ENCODE peak calls at places on chromosomes 6 and 20, in nine cellular contexts. I is GM23248, P is DND-41, Y is HCT116, B is mesenchymal stem cell, C is astrocyte, X is MM.1S, R is GM23338, H is fibroblast of lung. Z is an unnamed sample. For H3K4me1, the result is how much of the 10 kb centered on the place peaks cover.

GRCh38 chr6:80480478-80481157 is 374.1 kb downstream of the BCKDHB start:
- DNase-seq in I (no peak), P (no peak), Y (no peak), B (no peak), C (no peak), X (peak), R (no peak), H (no peak), Z (no peak)

GRCh38 chr6:163940705-163941470 is 526.4 kb downstream of the QKI start:
- DNase-seq in I (no peak), P (no peak), Y (no peak), B (peak), C (peak), X (no peak), R (no peak), H (peak), Z (no peak)

GRCh38 chr20:26163890-26164289 is 467.2 kb upstream of the ZNF337 start:
- DNase-seq in I (peak), P (no peak), Y (no peak), B (peak), C (peak), X (no peak), R (no peak), H (peak), Z (no peak)

GRCh38 chr20:13034936-13035335 is 26.2 kb downstream of the SPTLC3 start:
- DNase-seq in I (no peak), P (no peak), Y (no peak), B (no peak), C (no peak), X (no peak), R (no peak), H (no peak), Z (no peak)

GRCh38 chr6:98118357-98119045 is 715.9 kb upstream of the POU3F2 start:
- DNase-seq in I (no peak), P (no peak), Y (no peak), B (no peak), C (no peak), X (no peak), R (peak), H (no peak), Z (no peak)

GRCh38 chr20:44678990-44679611 is 27.6 kb upstream of the ADA start:
- DNase-seq in I (no peak), P (no peak), Y (no peak), B (no peak), C (no peak), X (no peak), R (no peak), H (no peak), Z (no peak)

GRCh38 chr6:160391419-160392116 is 43.4 kb downstream of the SLC22A3 start:
- DNase-seq in I (peak), P (no peak), Y (peak), B (peak), C (peak), X (no peak), R (no peak), H (peak), Z (no peak)

GRCh38 chr6:132259070-132259469 is 142.2 kb downstream of the MOXD1 start:
- DNase-seq in I (peak), P (no peak), Y (no peak), B (peak), C (peak), X (peak), R (peak), H (peak), Z (peak)

GRCh38 chr6:62479722-62480121 is 193.7 kb upstream of the KHDRBS2 start:
- DNase-seq in I (no peak), P (no peak), Y (no peak), B (no peak), C (no peak), X (no peak), R (peak), H (no peak), Z (no peak)

GRCh38 chr20:17513956-17514355 is 17.2 kb downstream of the BFSP1 start:
- DNase-seq in I (no peak), P (no peak), Y (no peak), B (no peak), C (no peak), X (no peak), R (no peak), H (no peak), Z (no peak)

GRCh38 chr20:46206025-46206424 is 87.9 kb downstream of the CD40 start:
- DNase-seq in I (peak), P (no peak), Y (no peak), B (peak), C (peak), X (no peak), R (no peak), H (peak), Z (no peak)

GRCh38 chr6:44495036-44495901 is 107.8 kb downstream of the CDC5L start:
- DNase-seq in I (no peak), P (no peak), Y (no peak), B (no peak), C (no peak), X (no peak), R (no peak), H (no peak), Z (no peak)

GRCh38 chr6:107161521-107161920 is 46.2 kb upstream of the BEND3 start:
- DNase-seq in I (no peak), P (no peak), Y (no peak), B (no peak), C (no peak), X (no peak), R (no peak), H (no peak), Z (no peak)

GRCh38 chr6:82410151-82410621 is 46.6 kb downstream of the TPBG start:
- DNase-seq in I (peak), P (no peak), Y (no peak), B (peak), C (no peak), X (no peak), R (no peak), H (peak), Z (no peak)

GRCh38 chr20:25165128-25165527 is 30.4 kb upstream of the ENTPD6 start:
- DNase-seq in I (no peak), P (no peak), Y (no peak), B (no peak), C (no peak), X (no peak), R (no peak), H (no peak), Z (no peak)

GRCh38 chr20:2470051-2470431 is 548 bp downstream of the SNRPB start:
- DNase-seq in I (peak), P (peak), Y (no peak), B (peak), C (peak), X (peak), R (peak), H (peak), Z (peak)

GRCh38 chr6:69063401-69063800 is 428.3 kb downstream of the ADGRB3 start:
- DNase-seq in I (no peak), P (no peak), Y (no peak), B (no peak), C (no peak), X (no peak), R (no peak), H (no peak), Z (no peak)

GRCh38 chr6:156280131-156280530 is 497.0 kb upstream of the ARID1B start:
- DNase-seq in I (no peak), P (no peak), Y (no peak), B (no peak), C (no peak), X (peak), R (no peak), H (no peak), Z (peak)

GRCh38 chr20:3133156-3133555 is 26.5 kb downstream of the FASTKD5 start:
- DNase-seq in I (no peak), P (no peak), Y (no peak), B (no peak), C (no peak), X (no peak), R (no peak), H (peak), Z (no peak)

GRCh38 chr6:43096451-43097097 is 20.5 kb downstream of the PTK7 start:
- DNase-seq in I (peak), P (no peak), Y (no peak), B (peak), C (peak), X (no peak), R (peak), H (peak), Z (peak)

GRCh38 chr6:107823047-107823557 is 1.0 kb downstream of the SCML4 start:
- DNase-seq in I (no peak), P (no peak), Y (no peak), B (no peak), C (no peak), X (no peak), R (no peak), H (no peak), Z (peak)

GRCh38 chr6:169776379-169776778 is 25.0 kb downstream of the ERMARD start:
- DNase-seq in I (no peak), P (no peak), Y (no peak), B (no peak), C (no peak), X (no peak), R (no peak), H (no peak), Z (no peak)

GRCh38 chr6:169779092-169779815 is 27.8 kb downstream of the ERMARD start:
- DNase-seq in I (no peak), P (no peak), Y (no peak), B (no peak), C (no peak), X (no peak), R (no peak), H (no peak), Z (no peak)

GRCh38 chr6:169778646-169779045 is 27.2 kb downstream of the ERMARD start:
- DNase-seq in I (no peak), P (no peak), Y (no peak), B (no peak), C (no peak), X (no peak), R (no peak), H (no peak), Z (no peak)

GRCh38 chr6:169779896-169780295 is 28.5 kb downstream of the ERMARD start:
- DNase-seq in I (no peak), P (no peak), Y (no peak), B (no peak), C (no peak), X (no peak), R (no peak), H (no peak), Z (no peak)

GRCh38 chr6:169777896-169778295 is 26.5 kb downstream of the ERMARD start:
- DNase-seq in I (no peak), P (no peak), Y (no peak), B (no peak), C (no peak), X (no peak), R (no peak), H (no peak), Z (no peak)
- H3K4me1 ChIP-seq in I (under half), P (under half), Y (under half), B (under half), C (under half), X (under half), R (under half), H (under half), Z (under half)

GRCh38 chr6:34672657-34673043 is 23.9 kb downstream of the ILRUN start:
- DNase-seq in I (no peak), P (no peak), Y (no peak), B (no peak), C (no peak), X (no peak), R (no peak), H (no peak), Z (no peak)

GRCh38 chr6:34671801-34672656 is 24.5 kb downstream of the ILRUN start:
- DNase-seq in I (peak), P (peak), Y (no peak), B (peak), C (no peak), X (peak), R (no peak), H (peak), Z (peak)

GRCh38 chr6:34673079-34673478 is 23.5 kb downstream of the ILRUN start:
- DNase-seq in I (no peak), P (no peak), Y (no peak), B (no peak), C (no peak), X (peak), R (no peak), H (no peak), Z (peak)

GRCh38 chr6:34674268-34674639 is 22.3 kb downstream of the ILRUN start:
- DNase-seq in I (no peak), P (no peak), Y (no peak), B (no peak), C (no peak), X (no peak), R (no peak), H (no peak), Z (no peak)

GRCh38 chr6:34671362-34671761 is 25.2 kb downstream of the ILRUN start:
- DNase-seq in I (peak), P (no peak), Y (no peak), B (peak), C (no peak), X (no peak), R (no peak), H (peak), Z (no peak)
- H3K4me3 ChIP-seq in I (peak), P (no peak), Y (no peak), B (peak), C (no peak), X (no peak), R (no peak), H (no peak), Z (peak)

GRCh38 chr6:113762611-113763010 is 94.5 kb upstream of the MARCKS start:
- DNase-seq in I (no peak), P (no peak), Y (no peak), B (no peak), C (no peak), X (no peak), R (no peak), H (no peak), Z (no peak)
- H2AFZ ChIP-seq in I (peak), P (no peak), Y (peak), B (no peak), C (no peak), X (no peak), R (peak), H (no peak), Z (no peak)

DNA sequence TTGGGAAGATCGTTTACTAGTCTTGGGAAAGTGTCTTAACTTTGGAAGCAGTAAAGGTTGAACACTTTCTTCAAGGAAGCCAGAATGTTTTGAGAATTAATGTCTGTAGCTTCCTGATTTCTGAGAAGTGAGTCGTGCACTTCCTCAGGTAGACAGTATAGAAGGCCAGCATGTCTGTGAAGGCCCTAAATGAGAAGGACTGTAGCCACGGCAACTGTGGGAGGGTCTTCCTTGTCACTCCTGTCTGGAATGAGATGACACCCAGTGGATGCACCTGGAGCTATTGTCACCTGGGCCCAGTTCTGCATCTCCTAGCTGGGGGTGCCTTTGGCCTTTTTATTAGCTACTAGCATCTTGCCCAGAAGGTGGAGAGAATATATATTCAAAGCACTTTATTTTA is 8.8 kb downstream of the STX16 start:
- DNase-seq in I (no peak), P (peak), Y (no peak), B (no peak), C (no peak), X (no peak), R (peak), H (no peak), Z (no peak)
- H3K4me1 ChIP-seq in I (under half), P (half or more), Y (under half), B (under half), C (under half), X (under half), R (half or more), H (under half), Z (half or more)

GRCh38 chr6:19525673-19526072 is 311.5 kb upstream of the ID4 start:
- DNase-seq in I (no peak), P (no peak), Y (no peak), B (no peak), C (no peak), X (no peak), R (no peak), H (no peak), Z (no peak)

GRCh38 chr6:19530188-19530587 is 307.0 kb upstream of the ID4 start:
- DNase-seq in I (no peak), P (no peak), Y (no peak), B (no peak), C (no peak), X (peak), R (no peak), H (no peak), Z (no peak)

DNA sequence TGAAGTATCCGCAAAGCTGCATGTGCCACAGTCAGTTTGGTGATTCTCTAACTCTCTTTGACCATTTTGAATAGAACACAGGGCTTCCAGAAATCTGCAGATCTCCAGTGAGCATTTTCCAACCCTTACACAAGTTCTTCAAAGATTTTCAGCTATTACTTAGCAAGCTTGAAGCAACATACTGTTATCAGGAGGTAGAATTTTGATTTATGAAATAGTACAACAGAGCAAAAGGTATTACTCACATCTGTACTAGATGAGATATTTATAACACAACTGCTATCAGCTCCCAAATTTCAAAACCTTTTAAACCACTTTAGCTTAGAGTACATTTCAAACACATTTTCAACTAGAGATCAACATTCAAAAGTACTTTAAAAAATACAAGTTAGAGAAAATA is 312.4 kb upstream of the ID4 start:
- DNase-seq in I (no peak), P (no peak), Y (no peak), B (no peak), C (no peak), X (no peak), R (no peak), H (no peak), Z (no peak)
- H3K4me3 ChIP-seq in I (no peak), P (no peak), Y (no peak), B (no peak), C (no peak), X (no peak), R (no peak), H (no peak), Z (no peak)

DNA sequence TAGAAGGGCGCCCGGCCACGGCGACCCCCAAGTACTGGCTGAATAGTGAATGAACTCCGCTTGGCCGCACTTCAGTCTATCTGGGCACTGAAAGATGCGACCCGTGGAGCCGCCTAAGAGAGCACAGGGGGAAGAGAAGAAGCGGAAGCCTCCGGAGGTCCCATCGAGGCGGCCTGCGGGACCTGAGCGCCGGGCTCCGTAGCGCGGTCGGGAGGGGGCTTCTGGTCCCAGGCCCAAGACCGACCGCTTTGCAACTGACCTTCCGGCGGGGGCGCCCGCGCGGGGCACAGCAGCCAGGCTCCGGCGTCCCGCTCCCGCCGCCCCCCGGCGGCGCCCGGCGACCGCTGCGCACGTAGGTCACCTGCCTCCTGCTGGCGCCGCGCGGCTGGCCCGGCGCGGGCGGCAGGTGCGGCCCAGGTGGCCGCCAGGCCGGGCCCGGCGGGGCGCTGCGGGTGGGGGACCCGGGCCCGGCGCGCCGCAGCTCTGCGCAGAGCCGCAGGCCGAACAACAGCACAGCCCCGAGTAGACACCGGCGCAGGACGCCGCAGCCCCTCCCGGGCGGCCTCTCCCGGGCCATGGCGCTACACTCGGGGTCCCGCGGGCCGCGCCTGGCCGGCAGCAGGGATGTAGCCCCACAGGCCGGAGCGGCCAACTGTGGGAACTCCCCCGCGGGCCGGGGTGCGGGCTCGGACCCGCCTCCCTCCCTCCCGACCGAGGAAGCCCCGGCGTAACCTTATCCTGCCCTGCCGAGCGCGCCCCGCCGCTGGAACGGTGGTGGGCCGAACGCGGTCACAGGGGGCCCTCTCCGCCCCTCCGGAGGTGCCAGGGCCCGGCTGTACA is at the start of gene METTL24:
- DNase-seq in I (peak), P (no peak), Y (no peak), B (peak), C (no peak), X (no peak), R (peak), H (no peak), Z (no peak)
- H2AFZ ChIP-seq in I (peak), P (no peak), Y (no peak), B (peak), C (peak), X (no peak), R (peak), H (peak), Z (no peak)

GRCh38 chr6:52545844-52546119 is 31.1 kb downstream of the TRAM2 start:
- DNase-seq in I (no peak), P (no peak), Y (no peak), B (no peak), C (no peak), X (no peak), R (no peak), H (no peak), Z (no peak)
- H3K4me1 ChIP-seq in I (half or more), P (under half), Y (under half), B (under half), C (half or more), X (half or more), R (under half), H (half or more), Z (half or more)

GRCh38 chr20:49984426-49985153 is 1.8 kb downstream of the SNAI1 start:
- DNase-seq in I (peak), P (no peak), Y (no peak), B (no peak), C (no peak), X (no peak), R (no peak), H (no peak), Z (no peak)

GRCh38 chr20:49982072-49982345 is 771 bp upstream of the SNAI1 start:
- DNase-seq in I (no peak), P (no peak), Y (no peak), B (no peak), C (no peak), X (no peak), R (no peak), H (no peak), Z (no peak)

GRCh38 chr20:49982346-49983122 is at the start of gene SNAI1:
- DNase-seq in I (peak), P (peak), Y (peak), B (peak), C (peak), X (peak), R (peak), H (peak), Z (peak)

GRCh38 chr20:49983848-49984408 is 1.1 kb downstream of the SNAI1 start:
- DNase-seq in I (peak), P (no peak), Y (no peak), B (peak), C (peak), X (no peak), R (no peak), H (peak), Z (no peak)

DNA sequence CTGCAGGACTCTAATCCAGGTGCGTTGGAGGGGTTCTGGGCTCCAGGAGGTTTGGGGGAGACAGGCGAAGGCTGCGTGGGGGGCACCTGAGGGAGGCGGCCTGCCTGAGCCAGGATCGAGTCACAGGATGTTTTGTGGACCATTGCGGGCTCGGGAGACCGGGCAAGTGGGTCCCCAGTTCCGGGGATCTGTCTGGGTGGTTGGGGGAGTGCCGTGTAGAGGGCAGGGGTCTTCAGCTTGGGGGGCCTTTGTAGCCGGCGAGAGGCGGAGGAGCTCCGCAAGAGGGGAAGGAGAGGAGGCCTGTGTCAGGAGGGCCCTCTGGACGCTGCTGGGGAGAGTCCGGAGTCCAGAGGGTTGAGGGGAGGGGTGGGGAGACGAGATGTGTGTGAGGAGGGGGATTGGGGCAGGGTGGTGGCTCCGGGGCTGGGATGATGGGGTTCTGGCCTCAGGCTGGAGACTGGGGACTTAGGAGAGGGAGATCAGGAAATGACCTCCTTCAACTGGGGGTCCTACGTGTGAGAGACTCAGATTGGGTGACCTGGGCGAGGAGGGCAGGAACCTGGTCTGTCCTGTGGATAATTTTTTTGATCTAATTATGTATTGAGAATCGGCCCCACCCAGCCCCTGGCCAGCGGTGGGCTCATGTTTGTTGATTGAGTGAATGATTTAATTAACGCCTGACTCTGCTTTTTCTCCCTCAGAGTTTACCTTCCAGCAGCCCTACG is 505 bp downstream of the SNAI1 start:
- DNase-seq in I (no peak), P (no peak), Y (no peak), B (no peak), C (no peak), X (no peak), R (no peak), H (no peak), Z (no peak)
- H3K4me3 ChIP-seq in I (peak), P (peak), Y (peak), B (peak), C (peak), X (peak), R (peak), H (peak), Z (peak)